ENCODE peak calls at places on chromosome 11, in four cellular contexts. D is GM23248, P is MM.1S, E is PC-3. G is an unnamed sample.
A peak's percentile ranks its signal among the peaks of the same experiment; 100 is the strongest.

GRCh38 chr11:20363500-20364411 is at the start of gene HTATIP2:
- DNase-seq in D (peak; percentile 62), P (peak; percentile 50), E (peak; percentile 54), G (no peak)

GRCh38 chr11:126963115-126963514 is 37.5 kb downstream of the KIRREL3 start:
- DNase-seq in D (no peak), P (no peak), E (no peak), G (no peak)

GRCh38 chr11:114609429-114609828 is 13.8 kb upstream of the NXPE4 start:
- DNase-seq in D (no peak), P (no peak), E (no peak), G (no peak)

GRCh38 chr11:120209750-120210650 is 832 bp upstream of the OAF start:
- DNase-seq in D (peak; percentile 46), P (no peak), E (no peak), G (no peak)

GRCh38 chr11:10778217-10778970 is 27.3 kb downstream of the CTR9 start:
- DNase-seq in D (peak; percentile 99), P (no peak), E (no peak), G (no peak)

GRCh38 chr11:126115820-126116319 is 53.2 kb upstream of the CDON start:
- DNase-seq in D (peak; percentile 94), P (no peak), E (peak; percentile 88), G (no peak)

GRCh38 chr11:551131-551530 is 9.4 kb downstream of the LMNTD2 start:
- DNase-seq in D (no peak), P (no peak), E (no peak), G (no peak)

GRCh38 chr11:10885703-10886363 is 28.0 kb upstream of the ZBED5 start:
- DNase-seq in D (peak; percentile 20), P (no peak), E (no peak), G (no peak)

GRCh38 chr11:134039726-134040385 is 29.0 kb upstream of the JAM3 start:
- DNase-seq in D (no peak), P (no peak), E (no peak), G (no peak)

GRCh38 chr11:134038897-134039470 is 29.9 kb upstream of the JAM3 start:
- DNase-seq in D (no peak), P (no peak), E (no peak), G (no peak)

GRCh38 chr11:134041791-134042696 is 26.8 kb upstream of the JAM3 start:
- DNase-seq in D (peak; percentile 84), P (no peak), E (no peak), G (no peak)

GRCh38 chr11:134040386-134041297 is 28.2 kb upstream of the JAM3 start:
- DNase-seq in D (peak; percentile 28), P (no peak), E (no peak), G (no peak)

DNA sequence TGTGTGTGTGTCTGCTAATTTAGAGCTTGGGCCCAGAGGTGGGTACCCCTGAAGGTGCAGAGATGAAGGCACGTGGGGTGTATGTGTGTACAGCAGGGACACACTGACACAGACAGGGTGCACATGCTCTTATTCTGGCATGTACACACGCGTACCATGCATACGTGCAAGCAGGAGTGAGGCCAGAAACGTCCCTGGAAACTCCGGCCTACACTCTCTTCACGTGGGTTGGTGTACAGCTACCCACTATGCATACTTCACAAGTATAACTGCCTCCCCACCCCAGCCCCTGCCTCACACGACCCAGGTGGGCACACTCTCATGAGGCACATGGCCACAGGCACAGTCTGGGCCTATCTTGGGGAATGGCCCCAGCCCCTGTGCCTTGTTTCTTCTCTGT is 27.5 kb upstream of the JAM3 start:
- DNase-seq in D (no peak), P (no peak), E (no peak), G (no peak)
- H3K4me3 ChIP-seq in D (no peak overlapping the region), P (no peak overlapping the region), E (no peak overlapping the region), G (no peak overlapping the region)

GRCh38 chr11:75651218-75651617 is 17.6 kb downstream of the MAP6 start:
- DNase-seq in D (no peak), P (no peak), E (no peak), G (no peak)
- H3K27ac ChIP-seq in D (no peak overlapping the region), P (no peak overlapping the region), E (no peak overlapping the region), G (no peak overlapping the region)

GRCh38 chr11:35722641-35723040 is 60.1 kb downstream of the TRIM44 start:
- DNase-seq in D (no peak), P (no peak), E (no peak), G (no peak)

GRCh38 chr11:35725880-35726279 is 63.3 kb downstream of the TRIM44 start:
- DNase-seq in D (peak; percentile 63), P (no peak), E (peak; percentile 72), G (no peak)

GRCh38 chr11:35730254-35730653 is 67.7 kb downstream of the TRIM44 start:
- DNase-seq in D (no peak), P (no peak), E (no peak), G (no peak)

GRCh38 chr11:35723493-35724284 is 61.1 kb downstream of the TRIM44 start:
- DNase-seq in D (peak; percentile 34), P (no peak), E (peak; percentile 52), G (no peak)

GRCh38 chr11:35727140-35727539 is 64.6 kb downstream of the TRIM44 start:
- DNase-seq in D (no peak), P (no peak), E (no peak), G (no peak)
- H3K9me2 ChIP-seq in D (no peaks in the 10 kb centered on the region), P (no peaks in the 10 kb centered on the region), E (no peaks in the 10 kb centered on the region), G (no peaks in the 10 kb centered on the region)

DNA sequence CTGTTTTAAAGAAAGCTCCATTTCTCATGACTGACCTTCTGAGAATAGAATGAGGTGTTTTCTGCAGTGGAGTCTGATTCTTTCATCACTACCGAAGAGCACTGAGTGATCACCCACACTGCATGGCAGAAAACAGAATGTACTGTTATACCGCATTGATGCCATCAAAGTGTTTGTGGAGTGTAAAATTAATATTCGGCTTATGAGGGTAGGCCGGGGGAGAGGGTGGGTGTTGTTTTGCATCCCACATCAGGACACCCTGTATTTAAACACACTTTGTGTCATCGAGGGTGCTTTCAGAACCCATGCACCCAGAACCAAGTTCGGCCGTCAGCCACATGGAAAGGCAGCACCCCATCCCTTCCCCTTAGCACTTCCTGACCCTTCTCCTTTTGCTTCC is 41.3 kb upstream of the ETS1 start:
- DNase-seq in D (no peak), P (no peak), E (no peak), G (peak; percentile 36)
- H3K4me3 ChIP-seq in D (no peak overlapping the region), P (no peak overlapping the region), E (no peak overlapping the region), G (no peak overlapping the region)

G was measured in OCI-LY7.